ENCODE peak calls at places on chromosome 15, in seven cellular contexts. L is sigmoid colon, S is spleen, U is GM12891, B is heart left ventricle, P is transverse colon, X is Peyer's patch. I is an unnamed sample.

GRCh38 chr15:64760056-64760455 is 15.3 kb downstream of the RBPMS2 start:
- DNase-seq in L (no peak), S (no peak), U (no peak), B (no peak), P (no peak), X (no peak), I (no peak)

GRCh38 chr15:26661727-26662126 is 111.1 kb downstream of the GABRB3 start:
- DNase-seq in L (no peak), S (no peak), U (no peak), B (no peak), P (no peak), X (no peak), I (no peak)

GRCh38 chr15:66847565-66847991 is 145.5 kb downstream of the SMAD6 start:
- DNase-seq in L (no peak), S (peak), U (no peak), B (no peak), P (peak), X (peak), I (no peak)

GRCh38 chr15:77631790-77632551 is 741 bp downstream of the LINGO1 start:
- DNase-seq in L (no peak), S (no peak), U (no peak), B (no peak), P (peak), X (no peak), I (no peak)

GRCh38 chr15:66483131-66483566 is 14.4 kb downstream of the SNAPC5 start:
- DNase-seq in L (no peak), S (no peak), U (no peak), B (peak), P (no peak), X (no peak), I (no peak)

GRCh38 chr15:63369296-63369695 is 12.3 kb downstream of the CA12 start:
- DNase-seq in L (peak), S (peak), U (no peak), B (no peak), P (no peak), X (no peak), I (no peak)

GRCh38 chr15:65630760-65631159 is 9.0 kb downstream of the SLC24A1 start:
- DNase-seq in L (no peak), S (no peak), U (no peak), B (no peak), P (no peak), X (no peak), I (no peak)

GRCh38 chr15:87570186-87570585 is 686.4 kb downstream of the NTRK3 start:
- DNase-seq in L (no peak), S (no peak), U (no peak), B (no peak), P (no peak), X (no peak), I (no peak)

GRCh38 chr15:47720555-47720954 is 3.2 kb downstream of the SEMA6D start:
- DNase-seq in L (no peak), S (no peak), U (no peak), B (no peak), P (no peak), X (no peak), I (no peak)

GRCh38 chr15:32828507-32829186 is 110.8 kb downstream of the GREM1 start:
- DNase-seq in L (no peak), S (no peak), U (no peak), B (no peak), P (no peak), X (no peak), I (no peak)

GRCh38 chr15:95635666-95636065 is 694.8 kb upstream of the NR2F2 start:
- DNase-seq in L (no peak), S (no peak), U (no peak), B (no peak), P (no peak), X (no peak), I (no peak)

GRCh38 chr15:33729648-33730047 is 238.6 kb upstream of the CHRM5 start:
- DNase-seq in L (no peak), S (no peak), U (no peak), B (no peak), P (no peak), X (no peak), I (peak)

GRCh38 chr15:72173864-72174550 is 23.6 kb downstream of the GRAMD2A start:
- DNase-seq in L (no peak), S (peak), U (no peak), B (no peak), P (no peak), X (no peak), I (no peak)

GRCh38 chr15:66778314-66778665 is 76.3 kb downstream of the SMAD6 start:
- DNase-seq in L (no peak), S (no peak), U (no peak), B (no peak), P (peak), X (peak), I (no peak)

GRCh38 chr15:86115138-86115801 is 35.6 kb downstream of the AGBL1 start:
- DNase-seq in L (no peak), S (no peak), U (no peak), B (no peak), P (no peak), X (no peak), I (no peak)

DNA sequence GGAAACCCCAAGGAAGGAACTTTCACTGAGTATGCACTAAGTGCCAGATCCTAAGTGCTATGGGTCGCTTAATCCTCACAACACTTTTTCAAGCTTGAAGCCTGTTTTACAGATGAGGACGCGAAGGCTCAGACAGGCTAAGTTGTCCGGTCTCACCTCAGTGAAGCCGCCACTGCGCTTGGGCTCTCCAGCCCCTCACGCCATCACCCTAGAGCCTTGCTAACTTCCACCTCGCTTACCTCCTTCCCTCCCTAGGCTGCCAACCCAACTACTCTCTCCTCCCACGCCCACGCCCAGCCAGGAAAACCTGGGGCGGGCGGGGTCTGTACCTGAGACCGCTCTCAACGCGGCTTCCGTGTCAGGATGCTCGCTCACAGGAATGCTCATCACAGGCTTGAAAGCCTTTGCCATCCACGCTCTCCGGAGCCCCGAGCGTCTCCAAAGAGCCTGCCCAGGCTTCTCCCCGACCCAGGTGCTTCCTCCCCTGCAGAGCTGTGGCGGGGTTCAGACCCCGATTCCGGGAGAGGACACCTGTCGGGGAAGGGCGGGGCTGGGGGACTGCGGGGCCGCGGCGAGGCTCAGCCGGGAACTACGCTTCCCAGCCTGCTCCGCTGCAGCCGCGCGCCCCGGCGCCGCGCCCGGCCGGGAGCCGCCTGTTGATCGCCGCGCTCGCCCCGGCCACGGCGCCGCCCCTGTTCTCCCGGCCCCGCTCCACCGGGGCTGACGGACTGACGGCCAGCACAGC is at the start of gene TMOD2:
- DNase-seq in L (peak), S (peak), U (peak), B (peak), P (peak), X (peak), I (peak)
- TF ChIP-seq POLR2A in L (no peak), S (no peak), U (no peak), B (no peak), P (no peak), X (no peak), I (no peak)

DNA sequence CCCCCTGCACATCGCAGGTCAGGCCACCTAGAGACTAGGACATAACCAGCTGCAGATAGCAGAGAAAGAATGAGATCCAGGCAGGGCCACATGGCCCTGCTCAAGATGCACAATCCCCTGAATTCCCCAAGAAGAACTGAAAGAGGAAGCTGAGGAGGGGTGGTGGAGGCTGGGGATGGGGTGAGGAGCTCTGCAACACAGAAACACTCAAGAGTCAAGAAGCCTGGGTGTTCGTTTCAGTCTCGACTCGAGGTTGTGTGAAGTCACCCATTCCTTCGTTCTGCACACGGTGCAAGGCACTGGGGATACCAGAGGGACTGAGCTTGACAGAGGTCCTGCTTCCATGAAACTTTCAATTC is 62.0 kb downstream of the TLE3 start:
- DNase-seq in L (peak), S (peak), U (peak), B (no peak), P (peak), X (peak), I (no peak)
- TF ChIP-seq POLR2A in L (no peak), S (no peak), U (no peak), B (no peak), P (no peak), X (no peak), I (no peak)

GRCh38 chr15:83928392-83928734 is 274.4 kb downstream of the ADAMTSL3 start:
- DNase-seq in L (no peak), S (no peak), U (no peak), B (no peak), P (no peak), X (no peak), I (no peak)

GRCh38 chr15:83930392-83930791 is 276.5 kb downstream of the ADAMTSL3 start:
- DNase-seq in L (no peak), S (no peak), U (no peak), B (no peak), P (no peak), X (no peak), I (no peak)

GRCh38 chr15:83929619-83930018 is 275.7 kb downstream of the ADAMTSL3 start:
- DNase-seq in L (no peak), S (no peak), U (no peak), B (no peak), P (no peak), X (no peak), I (no peak)

GRCh38 chr15:83928878-83929418 is 275.0 kb downstream of the ADAMTSL3 start:
- DNase-seq in L (no peak), S (no peak), U (no peak), B (no peak), P (no peak), X (no peak), I (no peak)

GRCh38 chr15:83930813-83931212 is 276.9 kb downstream of the ADAMTSL3 start:
- DNase-seq in L (peak), S (no peak), U (no peak), B (no peak), P (no peak), X (no peak), I (no peak)
- TF ChIP-seq POLR2A in L (no peak), S (no peak), U (no peak), B (no peak), P (no peak), X (no peak), I (no peak)

GRCh38 chr15:41116116-41116871 is at the start of gene INO80:
- DNase-seq in L (peak), S (peak), U (peak), B (peak), P (peak), X (peak), I (peak)
- TF ChIP-seq POLR2A in L (peak), S (peak), U (no peak), B (peak), P (peak), X (peak), I (peak)

GRCh38 chr15:43791993-43792760 is at the start of gene SERF2:
- DNase-seq in L (peak), S (peak), U (peak), B (peak), P (peak), X (peak), I (peak)
- TF ChIP-seq POLR2A in L (peak), S (peak), U (peak), B (peak), P (peak), X (peak), I (peak)

GRCh38 chr15:40029979-40030893 is 8.7 kb downstream of the SRP14 start:
- DNase-seq in L (no peak), S (no peak), U (no peak), B (no peak), P (peak), X (no peak), I (peak)

GRCh38 chr15:40032125-40032839 is 6.7 kb downstream of the SRP14 start:
- DNase-seq in L (no peak), S (no peak), U (no peak), B (peak), P (no peak), X (no peak), I (no peak)

GRCh38 chr15:40038267-40038653 is 721 bp downstream of the SRP14 start:
- DNase-seq in L (no peak), S (no peak), U (no peak), B (no peak), P (no peak), X (no peak), I (peak)

GRCh38 chr15:40031300-40031699 is 7.7 kb downstream of the SRP14 start:
- DNase-seq in L (no peak), S (no peak), U (no peak), B (no peak), P (no peak), X (no peak), I (no peak)

GRCh38 chr15:40034186-40034946 is 4.6 kb downstream of the SRP14 start:
- DNase-seq in L (no peak), S (no peak), U (no peak), B (no peak), P (no peak), X (no peak), I (no peak)
- TF ChIP-seq POLR2A in L (no peak), S (no peak), U (no peak), B (no peak), P (no peak), X (no peak), I (no peak)

GRCh38 chr15:40247406-40247971 is 8.6 kb downstream of the PAK6 start:
- DNase-seq in L (peak), S (peak), U (no peak), B (no peak), P (no peak), X (no peak), I (peak)
- TF ChIP-seq POLR2A in L (no peak), S (no peak), U (no peak), B (no peak), P (no peak), X (no peak), I (no peak)

GRCh38 chr15:90665288-90666134 is 51.6 kb upstream of the BLM start:
- DNase-seq in L (peak), S (peak), U (peak), B (peak), P (peak), X (peak), I (peak)

GRCh38 chr15:90664650-90665287 is 52.4 kb upstream of the BLM start:
- DNase-seq in L (peak), S (peak), U (no peak), B (peak), P (peak), X (no peak), I (peak)

GRCh38 chr15:90671216-90671615 is 45.9 kb upstream of the BLM start:
- DNase-seq in L (no peak), S (no peak), U (no peak), B (no peak), P (no peak), X (no peak), I (no peak)

GRCh38 chr15:90667063-90667754 is 49.9 kb upstream of the BLM start:
- DNase-seq in L (no peak), S (no peak), U (no peak), B (no peak), P (no peak), X (no peak), I (no peak)

DNA sequence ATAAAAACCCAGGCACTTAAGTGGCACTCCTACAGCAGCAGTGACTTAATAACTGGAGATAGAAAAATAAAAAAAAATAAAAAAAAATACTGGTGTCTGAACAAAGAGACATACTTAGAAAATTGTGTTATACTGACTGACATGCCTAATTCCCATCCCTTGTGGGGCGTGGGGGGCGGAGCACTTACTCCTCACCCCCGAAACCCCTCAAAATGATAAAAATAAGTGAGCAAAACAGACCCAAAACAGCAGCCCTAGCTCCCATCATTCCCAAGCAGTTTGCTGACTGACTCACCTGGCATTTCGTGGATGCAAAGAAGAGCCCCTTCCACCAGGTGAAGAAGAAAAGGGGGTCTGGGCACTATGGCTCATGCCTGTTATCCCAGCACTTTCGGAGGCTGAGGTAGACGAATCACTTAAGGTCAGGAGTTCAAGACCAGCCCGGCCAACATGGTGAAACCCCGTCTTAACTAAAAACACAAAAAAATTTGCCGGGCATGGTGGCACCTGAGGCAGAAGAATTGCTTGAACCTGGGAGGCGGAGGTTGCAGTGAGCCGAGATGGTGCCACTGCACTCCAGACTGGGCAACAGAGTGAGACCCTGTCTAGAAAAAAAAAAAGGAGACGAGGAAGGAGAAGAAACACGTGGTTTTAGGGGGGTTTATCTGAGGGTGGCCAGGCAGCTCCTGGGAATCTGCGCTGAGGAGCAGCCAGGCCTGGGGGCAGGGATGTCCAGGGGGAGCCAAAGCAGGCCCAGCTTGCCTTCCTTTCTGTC is 50.8 kb upstream of the BLM start:
- DNase-seq in L (no peak), S (no peak), U (no peak), B (no peak), P (no peak), X (no peak), I (no peak)
- TF ChIP-seq POLR2A in L (no peak), S (no peak), U (no peak), B (no peak), P (no peak), X (no peak), I (no peak)

GRCh38 chr15:29970402-29970695 is 112.4 kb upstream of the GOLGA8J start:
- DNase-seq in L (no peak), S (no peak), U (no peak), B (no peak), P (no peak), X (no peak), I (no peak)

GRCh38 chr15:29968099-29968892 is 114.5 kb upstream of the GOLGA8J start:
- DNase-seq in L (no peak), S (no peak), U (no peak), B (no peak), P (no peak), X (no peak), I (no peak)

GRCh38 chr15:29972051-29972450 is 110.7 kb upstream of the GOLGA8J start:
- DNase-seq in L (no peak), S (no peak), U (no peak), B (no peak), P (no peak), X (no peak), I (no peak)

DNA sequence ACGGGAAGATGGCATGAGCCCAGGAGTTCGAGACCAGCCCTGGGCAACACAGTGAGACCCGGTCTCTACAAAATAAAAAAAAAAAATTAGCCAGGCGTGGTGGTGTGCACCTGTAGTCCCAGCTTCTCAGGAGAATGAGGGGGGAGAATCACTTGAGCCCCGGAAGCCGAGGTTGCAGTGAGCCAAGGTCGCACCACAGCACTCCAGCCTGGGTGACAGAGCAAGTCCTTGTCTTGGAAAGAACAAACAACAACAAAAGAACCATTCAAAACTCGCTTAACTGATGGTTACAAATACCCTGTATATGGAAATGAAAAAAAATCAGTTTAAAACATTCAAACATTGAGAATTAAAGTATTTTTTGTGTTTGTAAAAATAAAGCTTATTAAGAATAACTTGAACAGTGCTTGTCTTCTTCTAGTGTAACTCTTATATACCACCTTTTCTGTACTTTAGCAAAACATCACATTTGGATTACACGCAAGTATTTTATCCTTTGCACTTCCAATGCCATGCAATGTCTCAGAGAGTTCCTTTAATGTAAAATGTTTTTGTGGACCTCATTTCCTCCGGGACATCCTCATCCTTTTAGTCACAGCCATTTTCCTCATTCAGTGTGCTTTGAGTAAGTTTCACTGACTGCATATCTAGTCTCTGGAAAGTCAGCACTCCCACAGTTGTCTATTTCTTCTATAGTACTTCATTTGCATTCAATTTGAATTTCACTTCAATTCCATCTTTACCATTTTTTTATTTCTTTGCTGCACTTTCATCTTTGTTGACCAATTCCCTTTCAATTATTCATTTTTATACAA is 113.0 kb upstream of the GOLGA8J start:
- DNase-seq in L (no peak), S (no peak), U (no peak), B (no peak), P (no peak), X (no peak), I (no peak)
- TF ChIP-seq POLR2A in L (no peak), S (no peak), U (no peak), B (no peak), P (no peak), X (no peak), I (no peak)

GRCh38 chr15:60460931-60461330 is 18.0 kb downstream of the ICE2 start:
- DNase-seq in L (no peak), S (no peak), U (no peak), B (no peak), P (no peak), X (no peak), I (no peak)

GRCh38 chr15:60457985-60458384 is 21.0 kb downstream of the ICE2 start:
- DNase-seq in L (no peak), S (no peak), U (no peak), B (no peak), P (no peak), X (no peak), I (no peak)

GRCh38 chr15:60464836-60465630 is 13.9 kb downstream of the ICE2 start:
- DNase-seq in L (no peak), S (no peak), U (no peak), B (no peak), P (no peak), X (no peak), I (no peak)

DNA sequence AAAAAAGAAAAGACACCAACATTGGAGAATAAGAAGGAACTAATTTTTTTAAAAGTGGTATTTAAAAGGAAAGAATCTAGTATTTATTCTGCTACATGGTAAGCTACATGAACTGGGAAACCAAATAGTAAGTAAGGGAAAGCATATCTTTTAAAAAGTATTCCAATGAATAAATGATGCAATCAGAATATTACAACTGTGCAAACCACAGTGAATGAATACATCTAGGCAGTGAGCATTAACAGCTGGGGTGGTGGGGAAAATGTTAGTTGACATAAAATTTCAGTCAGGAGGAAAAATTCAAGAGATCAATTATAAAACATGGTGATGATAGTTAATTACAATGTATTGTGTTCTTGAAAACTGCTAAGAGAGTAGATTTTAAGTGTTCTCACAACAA is 16.9 kb downstream of the ICE2 start:
- DNase-seq in L (no peak), S (no peak), U (no peak), B (no peak), P (no peak), X (no peak), I (no peak)
- TF ChIP-seq POLR2A in L (no peak), S (no peak), U (no peak), B (no peak), P (no peak), X (no peak), I (no peak)

I was measured in erythroblast.